ENCODE peak calls at places on chromosomes 4 and X, in ten cellular contexts. I, C, K, G, W, O, Y, J, V and R are unnamed samples.

GRCh38 chr4:171246948-171247347 is 566.3 kb upstream of the GALNTL6 start:
- DNase-seq in I (no peak), C (no peak), K (no peak), G (no peak), W (no peak), O (no peak), Y (no peak), J (no peak), V (no peak), R (no peak)

GRCh38 chrX:3609800-3610199 is 103.6 kb downstream of the PRKX start:
- DNase-seq in I (peak), C (no peak), K (no peak), G (no peak), W (peak), O (no peak), Y (no peak), J (no peak), V (no peak), R (no peak)

GRCh38 chr4:132619968-132620367 is 529.1 kb upstream of the PCDH10 start:
- DNase-seq in I (no peak), C (no peak), K (no peak), G (no peak), W (no peak), O (no peak), Y (no peak), J (no peak), V (no peak), R (no peak)

GRCh38 chr4:148649669-148650331 is 207.6 kb upstream of the NR3C2 start:
- DNase-seq in I (peak), C (no peak), K (peak), G (no peak), W (peak), O (no peak), Y (no peak), J (no peak), V (no peak), R (no peak)

GRCh38 chr4:184822356-184822755 is 3.4 kb downstream of the ACSL1 start:
- DNase-seq in I (no peak), C (no peak), K (no peak), G (no peak), W (no peak), O (no peak), Y (no peak), J (no peak), V (no peak), R (no peak)

GRCh38 chr4:144666539-144667175 is 20.7 kb downstream of the HHIP start:
- DNase-seq in I (peak), C (no peak), K (no peak), G (no peak), W (peak), O (no peak), Y (no peak), J (no peak), V (no peak), R (no peak)

GRCh38 chr4:151921371-151921770 is 160.6 kb upstream of the GATB start:
- DNase-seq in I (peak), C (no peak), K (peak), G (no peak), W (peak), O (no peak), Y (no peak), J (no peak), V (no peak), R (no peak)

GRCh38 chrX:134990475-134991473 is at the start of gene SMIM10:
- DNase-seq in I (peak), C (peak), K (peak), G (no peak), W (peak), O (no peak), Y (peak), J (peak), V (peak), R (peak)

GRCh38 chr4:140448830-140449229 is 21.4 kb upstream of the CLGN start:
- DNase-seq in I (peak), C (no peak), K (no peak), G (no peak), W (no peak), O (no peak), Y (no peak), J (no peak), V (no peak), R (no peak)

GRCh38 chr4:122710434-122711308 is 21.8 kb upstream of the BBS12 start:
- DNase-seq in I (peak), C (no peak), K (no peak), G (no peak), W (no peak), O (no peak), Y (no peak), J (no peak), V (no peak), R (no peak)

GRCh38 chr4:182916483-182917181 is 554 bp downstream of the DCTD start:
- DNase-seq in I (peak), C (peak), K (peak), G (no peak), W (peak), O (no peak), Y (peak), J (peak), V (peak), R (peak)

GRCh38 chrX:3345281-3346081 is 971 bp downstream of the MXRA5 start:
- DNase-seq in I (peak), C (peak), K (peak), G (no peak), W (peak), O (no peak), Y (peak), J (peak), V (no peak), R (no peak)

GRCh38 chr4:69497081-69497480 is 1.4 kb upstream of the UGT2B4 start:
- DNase-seq in I (peak), C (no peak), K (no peak), G (no peak), W (no peak), O (no peak), Y (no peak), J (no peak), V (no peak), R (no peak)

GRCh38 chrX:135977611-135978010 is 3.8 kb upstream of the MMGT1 start:
- DNase-seq in I (peak), C (no peak), K (no peak), G (no peak), W (peak), O (no peak), Y (no peak), J (no peak), V (no peak), R (no peak)

GRCh38 chrX:71618303-71618721 is at the start of gene CXCR3:
- DNase-seq in I (peak), C (peak), K (no peak), G (no peak), W (no peak), O (no peak), Y (no peak), J (no peak), V (peak), R (no peak)

GRCh38 chrX:112120737-112121136 is 38.2 kb upstream of the TRPC5 start:
- DNase-seq in I (no peak), C (no peak), K (no peak), G (no peak), W (no peak), O (no peak), Y (no peak), J (no peak), V (no peak), R (no peak)

GRCh38 chr4:6926681-6927478 is 17.3 kb downstream of the TBC1D14 start:
- DNase-seq in I (no peak), C (peak), K (no peak), G (no peak), W (no peak), O (peak), Y (no peak), J (no peak), V (peak), R (no peak)

GRCh38 chr4:89570931-89571330 is 263.3 kb upstream of the GPRIN3 start:
- DNase-seq in I (no peak), C (no peak), K (no peak), G (no peak), W (no peak), O (no peak), Y (no peak), J (no peak), V (no peak), R (no peak)

GRCh38 chrX:140034916-140035315 is 69.6 kb upstream of the CXorf66 start:
- DNase-seq in I (peak), C (no peak), K (peak), G (no peak), W (no peak), O (no peak), Y (no peak), J (no peak), V (no peak), R (no peak)

GRCh38 chrX:115373308-115373707 is 83.8 kb downstream of the LUZP4 start:
- DNase-seq in I (no peak), C (no peak), K (no peak), G (no peak), W (no peak), O (no peak), Y (no peak), J (no peak), V (no peak), R (no peak)

GRCh38 chr4:121147923-121148443 is 16.1 kb downstream of the TNIP3 start:
- DNase-seq in I (no peak), C (no peak), K (no peak), G (no peak), W (peak), O (no peak), Y (no peak), J (no peak), V (no peak), R (no peak)

GRCh38 chrX:74262472-74263209 is 41.3 kb upstream of the ZCCHC13 start:
- DNase-seq in I (no peak), C (no peak), K (no peak), G (no peak), W (no peak), O (no peak), Y (no peak), J (no peak), V (no peak), R (no peak)

GRCh38 chr4:29037501-29037900 is 1682.7 kb upstream of the PCDH7 start:
- DNase-seq in I (no peak), C (no peak), K (no peak), G (no peak), W (no peak), O (no peak), Y (no peak), J (no peak), V (no peak), R (no peak)

GRCh38 chr4:127586922-127587571 is 45.7 kb upstream of the INTU start:
- DNase-seq in I (peak), C (no peak), K (peak), G (no peak), W (peak), O (no peak), Y (peak), J (no peak), V (no peak), R (no peak)

GRCh38 chr4:11512861-11513260 is 84.2 kb upstream of the HS3ST1 start:
- DNase-seq in I (no peak), C (no peak), K (no peak), G (no peak), W (no peak), O (no peak), Y (no peak), J (no peak), V (no peak), R (no peak)

GRCh38 chr4:121376541-121376940 is 4.3 kb downstream of the QRFPR start:
- DNase-seq in I (no peak), C (no peak), K (no peak), G (no peak), W (no peak), O (no peak), Y (no peak), J (no peak), V (no peak), R (no peak)

GRCh38 chr4:77651820-77652219 is 46.2 kb downstream of the CXCL13 start:
- DNase-seq in I (no peak), C (no peak), K (no peak), G (no peak), W (no peak), O (no peak), Y (no peak), J (no peak), V (no peak), R (no peak)

GRCh38 chrX:100208076-100208475 is 202.0 kb downstream of the PCDH19 start:
- DNase-seq in I (no peak), C (no peak), K (no peak), G (no peak), W (no peak), O (no peak), Y (no peak), J (no peak), V (no peak), R (no peak)

GRCh38 chr4:150781108-150781663 is 199.2 kb downstream of the MAB21L2 start:
- DNase-seq in I (no peak), C (peak), K (no peak), G (no peak), W (no peak), O (no peak), Y (no peak), J (no peak), V (no peak), R (no peak)

GRCh38 chr4:105620640-105621323 is 68.4 kb downstream of the ARHGEF38 start:
- DNase-seq in I (peak), C (no peak), K (peak), G (no peak), W (peak), O (no peak), Y (no peak), J (peak), V (no peak), R (no peak)

GRCh38 chrX:71466979-71467523 is 65.9 kb upstream of the OGT start:
- DNase-seq in I (no peak), C (no peak), K (no peak), G (no peak), W (no peak), O (no peak), Y (no peak), J (no peak), V (no peak), R (no peak)

GRCh38 chr4:128288689-128289106 is 1.1 kb upstream of the PGRMC2 start:
- DNase-seq in I (peak), C (no peak), K (peak), G (no peak), W (peak), O (peak), Y (no peak), J (no peak), V (peak), R (no peak)

GRCh38 chrX:153731117-153731844 is 6.6 kb downstream of the ABCD1 start:
- DNase-seq in I (no peak), C (no peak), K (no peak), G (no peak), W (no peak), O (no peak), Y (no peak), J (no peak), V (no peak), R (no peak)

DNA sequence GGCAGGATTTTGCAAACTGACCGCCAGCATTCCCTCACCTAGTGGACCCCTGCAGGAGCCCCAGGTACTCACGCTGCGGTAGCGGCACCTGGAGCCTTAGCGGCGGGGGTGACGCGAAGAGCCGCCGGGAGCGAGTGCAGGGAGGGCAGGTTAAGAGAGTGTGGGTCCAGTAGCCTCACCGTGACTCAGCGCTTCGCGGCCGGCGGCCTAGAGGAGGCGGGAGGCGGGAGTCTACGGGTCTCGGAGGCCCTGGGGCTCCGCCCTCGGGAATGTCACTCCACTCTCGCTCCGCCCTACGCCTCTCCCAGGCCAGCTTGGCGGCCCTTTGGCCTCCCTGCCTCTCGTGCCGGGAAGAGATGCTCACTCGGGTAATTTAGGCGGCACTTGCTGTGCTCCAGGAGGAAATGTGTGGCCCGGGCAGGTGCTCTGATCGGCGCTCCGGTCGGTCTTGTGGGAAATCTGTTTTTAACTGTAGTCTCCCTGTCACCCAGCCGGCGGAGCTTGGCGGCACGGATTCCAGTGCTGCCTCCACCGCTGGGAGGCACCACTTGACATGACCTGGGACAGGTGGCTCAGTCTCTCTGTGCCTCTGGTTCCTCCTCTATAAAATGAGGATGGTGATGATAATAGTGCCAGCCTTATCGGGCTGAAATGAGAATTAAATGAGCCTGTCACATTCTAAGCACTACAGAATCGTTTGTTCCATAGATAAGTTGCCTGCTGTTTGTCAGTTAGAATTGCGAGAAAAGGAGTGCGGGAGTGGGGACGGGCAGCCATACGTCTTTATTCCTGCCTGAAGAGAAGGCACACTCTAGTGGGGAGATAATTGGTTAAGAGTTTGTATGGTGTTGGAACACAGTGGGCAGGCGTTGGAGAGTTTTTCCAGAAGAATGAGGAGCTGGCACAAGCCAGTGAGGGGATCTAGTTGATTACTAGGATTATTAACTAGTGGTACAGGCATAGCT is at the start of gene PIR:
- DNase-seq in I (peak), C (peak), K (peak), G (no peak), W (peak), O (no peak), Y (peak), J (peak), V (peak), R (peak)
- TF ChIP-seq CTCF in I (peak), C (peak), K (peak), G (no peak), W (peak), O (no peak), Y (no peak), J (peak), V (peak), R (no peak)

GRCh38 chrX:124405868-124406267 is 59.5 kb downstream of the SH2D1A start:
- DNase-seq in I (no peak), C (no peak), K (no peak), G (no peak), W (no peak), O (no peak), Y (no peak), J (no peak), V (no peak), R (no peak)

GRCh38 chrX:124401696-124402095 is 55.3 kb downstream of the SH2D1A start:
- DNase-seq in I (no peak), C (no peak), K (no peak), G (no peak), W (no peak), O (no peak), Y (no peak), J (no peak), V (no peak), R (no peak)

DNA sequence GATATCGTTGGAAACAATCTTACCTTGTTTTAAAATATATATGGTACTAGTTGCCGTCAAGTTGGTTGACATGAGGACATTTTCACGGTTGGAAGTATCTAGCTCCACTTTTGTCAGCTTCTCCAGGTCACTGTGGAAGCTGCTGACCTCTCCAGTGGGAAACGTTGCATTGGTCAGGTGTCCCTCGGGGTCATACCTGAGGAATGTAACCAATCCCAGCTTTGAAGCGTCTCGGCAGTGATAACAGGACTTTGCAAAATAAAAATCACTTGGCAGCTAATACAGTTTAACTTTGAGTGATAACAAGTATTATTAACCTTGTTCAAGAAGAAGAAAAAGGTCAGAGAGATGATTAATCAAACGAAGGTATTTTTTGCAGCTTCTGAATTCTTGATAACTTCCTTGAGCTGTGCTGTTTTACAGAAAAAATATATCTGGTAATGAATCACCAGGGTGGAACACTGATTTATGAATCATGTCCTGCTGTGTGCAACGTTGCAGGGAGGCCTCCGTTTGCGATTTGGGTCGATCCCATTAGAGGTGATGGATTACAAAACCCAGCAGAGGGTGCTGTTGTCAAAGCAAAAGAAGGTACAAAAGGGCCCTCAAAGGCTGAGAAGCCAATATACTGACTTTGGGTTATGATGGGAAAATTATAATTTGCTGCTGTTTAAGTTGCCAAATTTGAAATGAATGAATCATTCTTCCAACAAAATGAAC is 60.1 kb downstream of the SH2D1A start:
- DNase-seq in I (peak), C (no peak), K (peak), G (no peak), W (peak), O (peak), Y (peak), J (no peak), V (peak), R (no peak)
- TF ChIP-seq CTCF in I (peak), C (peak), K (peak), G (peak), W (peak), O (no peak), Y (no peak), J (peak), V (peak), R (no peak)

GRCh38 chr4:136329042-136329662 is 1203.1 kb downstream of the PCDH18 start:
- DNase-seq in I (no peak), C (no peak), K (peak), G (no peak), W (no peak), O (no peak), Y (no peak), J (no peak), V (no peak), R (no peak)
- TF ChIP-seq CTCF in I (peak), C (no peak), K (no peak), G (no peak), W (no peak), O (no peak), Y (no peak), J (no peak), V (no peak), R (no peak)

GRCh38 chr4:20358110-20358509 is 106.4 kb downstream of the SLIT2 start:
- DNase-seq in I (no peak), C (no peak), K (no peak), G (no peak), W (no peak), O (no peak), Y (no peak), J (no peak), V (no peak), R (no peak)
- TF ChIP-seq CTCF in I (no peak), C (no peak), K (no peak), G (no peak), W (no peak), O (no peak), Y (no peak), J (no peak), V (no peak), R (no peak)

GRCh38 chrX:15854080-15854655 is 445 bp downstream of the AP1S2 start:
- DNase-seq in I (no peak), C (peak), K (no peak), G (no peak), W (no peak), O (peak), Y (peak), J (peak), V (peak), R (peak)
- TF ChIP-seq CTCF in I (peak), C (peak), K (peak), G (no peak), W (no peak), O (peak), Y (no peak), J (peak), V (no peak), R (no peak)

GRCh38 chr4:15153662-15154061 is 151.4 kb downstream of the CPEB2 start:
- DNase-seq in I (no peak), C (no peak), K (no peak), G (no peak), W (no peak), O (no peak), Y (no peak), J (no peak), V (no peak), R (no peak)

GRCh38 chr4:15150636-15151432 is 148.6 kb downstream of the CPEB2 start:
- DNase-seq in I (no peak), C (no peak), K (no peak), G (no peak), W (no peak), O (no peak), Y (no peak), J (no peak), V (no peak), R (no peak)

GRCh38 chr4:15149234-15149841 is 147.1 kb downstream of the CPEB2 start:
- DNase-seq in I (peak), C (no peak), K (no peak), G (no peak), W (peak), O (no peak), Y (no peak), J (no peak), V (no peak), R (no peak)

GRCh38 chr4:15147709-15148651 is 145.7 kb downstream of the CPEB2 start:
- DNase-seq in I (no peak), C (no peak), K (no peak), G (no peak), W (peak), O (no peak), Y (no peak), J (no peak), V (no peak), R (no peak)

GRCh38 chr4:15149842-15150592 is 147.7 kb downstream of the CPEB2 start:
- DNase-seq in I (peak), C (peak), K (peak), G (no peak), W (peak), O (no peak), Y (peak), J (peak), V (no peak), R (no peak)
- TF ChIP-seq CTCF in I (peak), C (peak), K (no peak), G (no peak), W (peak), O (no peak), Y (no peak), J (no peak), V (no peak), R (no peak)

GRCh38 chrX:17323397-17323796 is 51.6 kb upstream of the NHS start:
- DNase-seq in I (no peak), C (no peak), K (no peak), G (no peak), W (no peak), O (no peak), Y (no peak), J (no peak), V (no peak), R (no peak)
- TF ChIP-seq CTCF in I (no peak), C (no peak), K (no peak), G (no peak), W (no peak), O (no peak), Y (no peak), J (no peak), V (no peak), R (no peak)